ENCODE peak calls at places on chromosomes 4 and X, in seven cellular contexts. A, U, P, L, G, J and K are unnamed samples.

GRCh38 chr4:80171656-80172055 is 25.6 kb upstream of the PRDM8 start:
- DNase-seq in A (no peak), U (no peak), P (peak), L (no peak), G (no peak), J (no peak), K (no peak)

GRCh38 chr4:89803036-89803435 is 33.9 kb downstream of the SNCA start:
- DNase-seq in A (no peak), U (no peak), P (no peak), L (no peak), G (no peak), J (no peak), K (no peak)

GRCh38 chr4:38856524-38857337 is at the start of gene TLR6:
- DNase-seq in A (peak), U (peak), P (peak), L (peak), G (peak), J (no peak), K (no peak)

GRCh38 chr4:55393461-55394320 is 2.1 kb upstream of the TMEM165 start:
- DNase-seq in A (no peak), U (no peak), P (peak), L (no peak), G (no peak), J (no peak), K (no peak)

GRCh38 chr4:184776821-184777220 is 42.9 kb upstream of the CENPU start:
- DNase-seq in A (no peak), U (no peak), P (no peak), L (no peak), G (no peak), J (no peak), K (no peak)

GRCh38 chr4:124694961-124695598 is 17.5 kb downstream of the ANKRD50 start:
- DNase-seq in A (no peak), U (no peak), P (no peak), L (no peak), G (no peak), J (no peak), K (no peak)

GRCh38 chrX:97199501-97199900 is 315.8 kb downstream of the RPA4 start:
- DNase-seq in A (no peak), U (no peak), P (no peak), L (no peak), G (no peak), J (no peak), K (no peak)

GRCh38 chr4:119525005-119525749 is 103.4 kb downstream of the PDE5A start:
- DNase-seq in A (no peak), U (no peak), P (peak), L (no peak), G (no peak), J (no peak), K (no peak)

GRCh38 chrX:41445781-41446358 is 1.3 kb upstream of the NYX start:
- DNase-seq in A (no peak), U (no peak), P (no peak), L (no peak), G (no peak), J (no peak), K (no peak)

GRCh38 chr4:174136013-174136412 is 147.5 kb downstream of the FBXO8 start:
- DNase-seq in A (no peak), U (no peak), P (peak), L (no peak), G (no peak), J (no peak), K (no peak)

GRCh38 chr4:55830741-55831140 is 11.2 kb downstream of the EXOC1L start:
- DNase-seq in A (no peak), U (no peak), P (no peak), L (no peak), G (no peak), J (no peak), K (no peak)

GRCh38 chr4:121510260-121510942 is 129.6 kb upstream of the QRFPR start:
- DNase-seq in A (no peak), U (peak), P (no peak), L (peak), G (no peak), J (no peak), K (no peak)

GRCh38 chr4:46844325-46844917 is 64.6 kb downstream of the COX7B2 start:
- DNase-seq in A (peak), U (peak), P (peak), L (peak), G (peak), J (no peak), K (no peak)

GRCh38 chr4:7052313-7052712 is 9.1 kb downstream of the TADA2B start:
- DNase-seq in A (no peak), U (no peak), P (no peak), L (no peak), G (no peak), J (no peak), K (no peak)